ENCODE peak calls at places on chromosomes 11 and 22, in seven cellular contexts. One of them, this sample, is unnamed.

GRCh38 chr11:122363306-122363705 is 247.3 kb upstream of the BLID start:
- DNase-seq in substantia nigra: no peak
- DNase-seq in NCI-H1105 treated with DMSO at 0.1 percent for 48 hours: no peak
- DNase-seq in stimulated activated CD4-positive, alpha-beta T cell treated with anti-CD3 and anti-CD28 coated beads, Interleukin-2, amount 100 ng/mL, for 4 hours: no peak
- DNase-seq in HuH-7.5: no peak
- DNase-seq in CD4-positive, CD25-positive, alpha-beta regulatory T cell: no peak
- DNase-seq in upper lobe of right lung: no peak
- DNase-seq in this sample: no peak

GRCh38 chr11:30510750-30511149 is 75.4 kb downstream of the MPPED2 start:
- DNase-seq in stimulated activated CD4-positive, alpha-beta T cell treated with anti-CD3 and anti-CD28 coated beads, Interleukin-2, amount 100 ng/mL, for 4 hours: no peak
- DNase-seq in HuH-7.5: no peak
- DNase-seq in upper lobe of right lung: no peak
- DNase-seq in substantia nigra: no peak
- DNase-seq in NCI-H1105 treated with DMSO at 0.1 percent for 48 hours: no peak
- DNase-seq in CD4-positive, CD25-positive, alpha-beta regulatory T cell: no peak
- DNase-seq in this sample: no peak

GRCh38 chr22:24938741-24939341 is 7.7 kb downstream of the LHFPL7 start:
- DNase-seq in stimulated activated CD4-positive, alpha-beta T cell treated with anti-CD3 and anti-CD28 coated beads, Interleukin-2, amount 100 ng/mL, for 4 hours: peak
- DNase-seq in upper lobe of right lung: no peak
- DNase-seq in substantia nigra: no peak
- DNase-seq in CD4-positive, CD25-positive, alpha-beta regulatory T cell: no peak
- DNase-seq in NCI-H1105 treated with DMSO at 0.1 percent for 48 hours: peak
- DNase-seq in HuH-7.5: peak
- DNase-seq in this sample: peak

GRCh38 chr11:92941676-92942571 is 27.5 kb upstream of the MTNR1B start:
- DNase-seq in HuH-7.5: peak
- DNase-seq in upper lobe of right lung: no peak
- DNase-seq in stimulated activated CD4-positive, alpha-beta T cell treated with anti-CD3 and anti-CD28 coated beads, Interleukin-2, amount 100 ng/mL, for 4 hours: no peak
- DNase-seq in NCI-H1105 treated with DMSO at 0.1 percent for 48 hours: no peak
- DNase-seq in substantia nigra: no peak
- DNase-seq in CD4-positive, CD25-positive, alpha-beta regulatory T cell: no peak
- DNase-seq in this sample: peak

GRCh38 chr22:46250783-46251125 is 661 bp upstream of the CDPF1 start:
- DNase-seq in stimulated activated CD4-positive, alpha-beta T cell treated with anti-CD3 and anti-CD28 coated beads, Interleukin-2, amount 100 ng/mL, for 4 hours: no peak
- DNase-seq in upper lobe of right lung: no peak
- DNase-seq in HuH-7.5: no peak
- DNase-seq in NCI-H1105 treated with DMSO at 0.1 percent for 48 hours: no peak
- DNase-seq in CD4-positive, CD25-positive, alpha-beta regulatory T cell: no peak
- DNase-seq in substantia nigra: no peak
- DNase-seq in this sample: no peak

GRCh38 chr22:45575173-45575572 is 72.5 kb downstream of the FBLN1 start:
- DNase-seq in stimulated activated CD4-positive, alpha-beta T cell treated with anti-CD3 and anti-CD28 coated beads, Interleukin-2, amount 100 ng/mL, for 4 hours: no peak
- DNase-seq in CD4-positive, CD25-positive, alpha-beta regulatory T cell: no peak
- DNase-seq in substantia nigra: no peak
- DNase-seq in NCI-H1105 treated with DMSO at 0.1 percent for 48 hours: no peak
- DNase-seq in upper lobe of right lung: no peak
- DNase-seq in HuH-7.5: no peak
- DNase-seq in this sample: no peak

GRCh38 chr11:119147604-119148333 is 1.1 kb upstream of the ABCG4 start:
- DNase-seq in NCI-H1105 treated with DMSO at 0.1 percent for 48 hours: peak
- DNase-seq in HuH-7.5: no peak
- DNase-seq in CD4-positive, CD25-positive, alpha-beta regulatory T cell: no peak
- DNase-seq in upper lobe of right lung: no peak
- DNase-seq in substantia nigra: no peak
- DNase-seq in stimulated activated CD4-positive, alpha-beta T cell treated with anti-CD3 and anti-CD28 coated beads, Interleukin-2, amount 100 ng/mL, for 4 hours: no peak
- DNase-seq in this sample: no peak

GRCh38 chr11:123507043-123507442 is 77.0 kb downstream of the GRAMD1B start:
- DNase-seq in substantia nigra: no peak
- DNase-seq in stimulated activated CD4-positive, alpha-beta T cell treated with anti-CD3 and anti-CD28 coated beads, Interleukin-2, amount 100 ng/mL, for 4 hours: no peak
- DNase-seq in HuH-7.5: no peak
- DNase-seq in CD4-positive, CD25-positive, alpha-beta regulatory T cell: no peak
- DNase-seq in upper lobe of right lung: no peak
- DNase-seq in NCI-H1105 treated with DMSO at 0.1 percent for 48 hours: no peak
- DNase-seq in this sample: no peak

GRCh38 chr11:727859-728748 is 19.2 kb upstream of the TALDO1 start:
- DNase-seq in upper lobe of right lung: peak
- DNase-seq in CD4-positive, CD25-positive, alpha-beta regulatory T cell: peak
- DNase-seq in substantia nigra: no peak
- DNase-seq in HuH-7.5: peak
- DNase-seq in stimulated activated CD4-positive, alpha-beta T cell treated with anti-CD3 and anti-CD28 coated beads, Interleukin-2, amount 100 ng/mL, for 4 hours: peak
- DNase-seq in NCI-H1105 treated with DMSO at 0.1 percent for 48 hours: no peak
- DNase-seq in this sample: peak

GRCh38 chr11:36034572-36035331 is 90.9 kb downstream of the LDLRAD3 start:
- DNase-seq in NCI-H1105 treated with DMSO at 0.1 percent for 48 hours: no peak
- DNase-seq in stimulated activated CD4-positive, alpha-beta T cell treated with anti-CD3 and anti-CD28 coated beads, Interleukin-2, amount 100 ng/mL, for 4 hours: no peak
- DNase-seq in substantia nigra: no peak
- DNase-seq in HuH-7.5: peak
- DNase-seq in CD4-positive, CD25-positive, alpha-beta regulatory T cell: no peak
- DNase-seq in upper lobe of right lung: no peak
- DNase-seq in this sample: no peak

GRCh38 chr11:2318707-2319106 is 16.9 kb downstream of the TSPAN32 start:
- DNase-seq in NCI-H1105 treated with DMSO at 0.1 percent for 48 hours: no peak
- DNase-seq in substantia nigra: no peak
- DNase-seq in HuH-7.5: no peak
- DNase-seq in stimulated activated CD4-positive, alpha-beta T cell treated with anti-CD3 and anti-CD28 coated beads, Interleukin-2, amount 100 ng/mL, for 4 hours: no peak
- DNase-seq in CD4-positive, CD25-positive, alpha-beta regulatory T cell: no peak
- DNase-seq in upper lobe of right lung: peak
- DNase-seq in this sample: no peak